ENCODE peak calls at places on chromosomes 3 and 15, in five cellular contexts. S, T, Y, N and G are unnamed samples.

GRCh38 chr3:57261929-57262328 is 30.6 kb downstream of the ASB14 start:
- DNase-seq in N (no peak), Y (no peak), T (no peak), S (no peak), G (no peak)

GRCh38 chr3:12409625-12410596 is 74.4 kb upstream of the TSEN2 start:
- DNase-seq in T (no peak), Y (no peak), N (no peak), S (no peak), G (no peak)

GRCh38 chr15:43509002-43509922 is 8.1 kb upstream of the MAP1A start:
- DNase-seq in S (peak), N (peak), Y (peak), T (peak), G (no peak)

GRCh38 chr3:127396473-127396872 is 108.6 kb upstream of the PRR20G start:
- DNase-seq in Y (no peak), S (no peak), T (no peak), N (no peak), G (no peak)

GRCh38 chr3:50136714-50137405 is 18.3 kb upstream of the SEMA3F start:
- DNase-seq in T (no peak), N (no peak), Y (no peak), S (no peak), G (no peak)

GRCh38 chr15:89057506-89058133 is 30.6 kb upstream of the ABHD2 start:
- DNase-seq in N (peak), T (peak), S (peak), Y (peak), G (no peak)

GRCh38 chr3:194871143-194871863 is 185.6 kb downstream of the FAM43A start:
- DNase-seq in S (peak), N (peak), Y (peak), T (no peak), G (peak)

GRCh38 chr3:197615430-197615829 is 59.7 kb upstream of the BDH1 start:
- DNase-seq in Y (no peak), S (no peak), T (no peak), N (no peak), G (no peak)

GRCh38 chr15:49495993-49496747 is 73.1 kb downstream of the FGF7 start:
- DNase-seq in S (peak), Y (no peak), T (no peak), N (no peak), G (peak)

GRCh38 chr15:55016225-55016624 is 180.5 kb downstream of the RSL24D1 start:
- DNase-seq in S (no peak), Y (no peak), N (no peak), T (no peak), G (no peak)

GRCh38 chr3:56422316-56422715 is 46.0 kb downstream of the ERC2 start:
- DNase-seq in Y (no peak), S (no peak), T (no peak), N (no peak), G (no peak)

GRCh38 chr3:190458040-190458439 is 8.3 kb upstream of the TMEM207 start:
- DNase-seq in S (peak), N (no peak), T (no peak), Y (no peak), G (no peak)

GRCh38 chr3:69095636-69096035 is 10.9 kb downstream of the ARL6IP5 start:
- DNase-seq in S (no peak), Y (no peak), T (no peak), N (no peak), G (no peak)

GRCh38 chr3:39990532-39990931 is 181.1 kb downstream of the MYRIP start:
- DNase-seq in S (peak), N (no peak), T (no peak), Y (no peak), G (peak)
- TF ChIP-seq CTCF in S (peak), N (peak), T (no peak), Y (no peak), G (peak)

GRCh38 chr3:29307229-29307796 is 26.4 kb downstream of the RBMS3 start:
- DNase-seq in Y (no peak), N (no peak), T (no peak), S (no peak), G (no peak)

GRCh38 chr3:29313074-29313473 is 32.2 kb downstream of the RBMS3 start:
- DNase-seq in S (peak), Y (no peak), N (no peak), T (no peak), G (no peak)

GRCh38 chr3:29313981-29314726 is 33.3 kb downstream of the RBMS3 start:
- DNase-seq in N (no peak), S (peak), T (no peak), Y (no peak), G (no peak)

GRCh38 chr3:29311805-29312204 is 30.9 kb downstream of the RBMS3 start:
- DNase-seq in S (peak), Y (no peak), N (no peak), T (no peak), G (no peak)

DNA sequence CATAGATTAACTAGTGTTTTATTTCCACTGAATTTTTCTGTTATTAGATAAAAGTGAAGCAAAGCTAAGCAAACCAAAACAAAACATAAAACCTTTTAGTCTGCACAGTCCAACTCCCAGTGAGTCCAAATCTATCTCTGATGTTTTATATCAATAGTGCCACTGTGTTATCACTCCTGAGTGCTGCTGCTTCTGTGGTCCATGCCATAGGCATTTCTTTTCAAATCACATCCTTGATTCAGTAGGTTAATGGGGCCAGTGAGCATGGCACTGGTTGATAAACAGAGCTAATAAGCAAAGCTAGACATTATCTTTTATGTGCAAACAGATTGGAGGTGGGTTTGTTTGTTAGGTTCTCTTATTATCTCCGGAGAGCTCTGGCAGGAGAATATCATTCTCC is 30.0 kb downstream of the RBMS3 start:
- DNase-seq in N (no peak), Y (no peak), S (no peak), T (no peak), G (no peak)
- H3K4me3 ChIP-seq in N (no peak), Y (no peak), S (no peak), T (no peak), G (no peak)

GRCh38 chr3:147413712-147414325 is 4.7 kb downstream of the ZIC1 start:
- DNase-seq in N (no peak), T (no peak), Y (no peak), S (no peak), G (no peak)

GRCh38 chr3:147415337-147415736 is 6.2 kb downstream of the ZIC1 start:
- DNase-seq in T (no peak), N (no peak), S (no peak), Y (no peak), G (no peak)

GRCh38 chr3:147417896-147418295 is 8.7 kb downstream of the ZIC1 start:
- DNase-seq in N (no peak), Y (no peak), S (no peak), T (no peak), G (no peak)

GRCh38 chr3:147414369-147415135 is 5.4 kb downstream of the ZIC1 start:
- DNase-seq in S (no peak), N (no peak), Y (no peak), T (no peak), G (no peak)

GRCh38 chr3:147415819-147416218 is 6.7 kb downstream of the ZIC1 start:
- DNase-seq in T (no peak), S (no peak), Y (no peak), N (no peak), G (no peak)
- TF ChIP-seq CTCF in T (no peak), S (no peak), Y (no peak), N (no peak), G (peak)

DNA sequence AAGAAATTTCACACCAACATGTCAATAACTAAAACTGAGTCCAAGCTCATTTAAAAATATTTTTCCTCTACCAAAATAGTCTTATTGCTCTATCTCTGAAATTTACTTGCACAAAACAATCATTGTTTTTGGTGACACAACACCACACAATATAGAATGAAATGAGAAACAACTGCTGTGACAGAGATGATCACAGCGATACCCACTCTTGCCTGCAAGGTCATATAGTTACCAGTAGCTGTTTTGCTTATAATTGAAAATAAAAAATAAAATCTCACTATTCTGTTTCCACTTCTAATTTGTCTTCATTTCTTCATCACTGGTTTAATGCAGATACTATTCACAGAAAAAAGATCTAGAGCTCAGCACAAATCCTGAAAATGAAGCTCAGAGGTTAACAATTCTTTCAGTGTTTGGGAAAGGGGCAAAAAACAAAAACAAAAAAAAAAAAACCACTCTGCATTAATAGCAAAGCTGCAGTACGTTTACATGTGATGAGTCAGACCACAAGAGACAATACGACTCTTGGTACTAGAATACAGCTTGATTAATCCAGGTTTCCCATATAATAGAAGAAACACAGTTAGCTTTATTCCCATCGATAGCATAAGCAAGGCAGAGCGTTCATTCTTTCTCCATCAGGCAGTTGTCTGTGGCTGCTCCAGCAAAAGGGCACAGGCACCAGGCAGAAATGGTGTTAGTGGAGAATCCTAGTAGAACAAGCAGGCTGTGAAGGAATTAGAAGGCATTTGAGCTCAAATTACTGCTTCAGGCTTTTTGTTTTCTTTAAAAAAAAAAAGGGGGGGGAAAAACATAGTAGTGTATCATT is 794 bp downstream of the ANKRD28 start:
- DNase-seq in S (peak), Y (no peak), N (no peak), T (no peak), G (no peak)
- H3K4me3 ChIP-seq in S (peak), Y (peak), N (peak), T (peak), G (peak)

GRCh38 chr15:91973481-91973880 is 120.0 kb downstream of the SLCO3A1 start:
- DNase-seq in S (no peak), Y (no peak), T (no peak), N (no peak), G (no peak)

GRCh38 chr15:91968610-91969009 is 115.1 kb downstream of the SLCO3A1 start:
- DNase-seq in T (no peak), Y (no peak), S (no peak), N (no peak), G (no peak)

GRCh38 chr15:91967935-91968605 is 114.6 kb downstream of the SLCO3A1 start:
- DNase-seq in T (no peak), Y (no peak), N (no peak), S (peak), G (no peak)

GRCh38 chr15:91966181-91966552 is 112.7 kb downstream of the SLCO3A1 start:
- DNase-seq in T (no peak), S (no peak), N (no peak), Y (no peak), G (no peak)

DNA sequence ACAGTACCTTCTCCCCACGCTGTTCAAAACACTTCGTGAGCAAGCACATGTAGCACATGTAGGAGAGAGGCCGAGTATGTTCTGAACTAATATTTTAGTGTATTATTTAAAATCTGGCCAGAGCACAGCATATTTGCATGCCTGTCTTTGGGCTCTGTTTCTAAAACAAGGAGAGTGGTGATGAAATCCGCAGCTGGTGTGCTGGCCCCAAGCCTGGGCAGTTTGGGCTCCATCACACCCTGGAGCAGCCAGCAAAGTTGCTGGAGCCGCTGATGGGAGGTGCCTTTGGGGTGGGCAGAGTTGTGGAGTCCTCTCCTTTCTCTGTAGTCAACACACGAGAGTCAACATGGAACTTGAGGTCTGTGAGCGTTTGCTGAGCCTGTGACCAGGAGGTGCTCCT is 116.6 kb downstream of the SLCO3A1 start:
- DNase-seq in Y (peak), N (peak), T (peak), S (peak), G (no peak)
- TF ChIP-seq CTCF in Y (no peak), N (no peak), T (no peak), S (no peak), G (no peak)

DNA sequence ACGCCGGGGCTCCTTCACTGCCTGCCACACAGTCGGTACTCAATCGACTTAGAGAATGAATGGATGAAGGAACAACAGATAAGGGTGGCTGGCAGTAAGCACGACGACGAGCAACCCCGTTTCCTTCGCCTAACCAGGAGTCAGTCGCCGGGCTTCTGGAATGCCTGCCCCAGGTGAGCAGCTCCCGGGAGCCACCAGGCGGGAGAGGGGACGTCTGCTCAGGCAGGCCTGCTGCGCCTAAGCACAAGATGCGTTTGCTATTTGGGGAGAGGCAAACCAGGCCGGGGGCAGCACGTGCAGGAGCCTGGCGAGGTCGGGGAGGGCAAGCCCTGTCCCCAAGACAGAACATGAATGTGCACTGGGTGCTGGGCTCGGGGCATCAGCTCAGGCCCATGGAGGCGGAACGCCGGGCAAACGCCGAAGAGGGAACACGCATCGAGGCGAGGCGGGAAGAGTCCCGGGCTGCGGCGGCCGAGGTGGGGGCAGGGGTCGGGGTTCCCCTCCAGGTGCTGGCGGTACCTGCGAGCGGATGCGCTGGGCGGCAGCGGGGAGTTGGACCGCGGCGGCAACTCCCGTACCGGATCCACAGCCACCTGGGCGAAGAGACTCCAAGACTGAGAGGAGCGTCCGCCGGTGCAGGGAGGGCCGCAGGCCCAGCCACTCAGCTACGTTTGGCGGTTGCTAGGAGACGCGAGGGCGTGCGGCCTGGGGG is at the start of gene CFAP92:
- DNase-seq in T (peak), N (peak), S (peak), Y (peak), G (no peak)
- H3K4me3 ChIP-seq in T (peak), N (peak), S (peak), Y (peak), G (peak)

GRCh38 chr3:44321335-44321734 is 17.2 kb upstream of the TCAIM start:
- DNase-seq in Y (no peak), N (no peak), S (no peak), T (no peak), G (no peak)

GRCh38 chr3:44323341-44323955 is 15.1 kb upstream of the TCAIM start:
- DNase-seq in T (peak), Y (peak), N (peak), S (peak), G (peak)

GRCh38 chr3:44318929-44319328 is 19.6 kb upstream of the TCAIM start:
- DNase-seq in N (no peak), S (no peak), T (no peak), Y (no peak), G (no peak)
- TF ChIP-seq CTCF in N (no peak), S (no peak), T (no peak), Y (no peak), G (no peak)

DNA sequence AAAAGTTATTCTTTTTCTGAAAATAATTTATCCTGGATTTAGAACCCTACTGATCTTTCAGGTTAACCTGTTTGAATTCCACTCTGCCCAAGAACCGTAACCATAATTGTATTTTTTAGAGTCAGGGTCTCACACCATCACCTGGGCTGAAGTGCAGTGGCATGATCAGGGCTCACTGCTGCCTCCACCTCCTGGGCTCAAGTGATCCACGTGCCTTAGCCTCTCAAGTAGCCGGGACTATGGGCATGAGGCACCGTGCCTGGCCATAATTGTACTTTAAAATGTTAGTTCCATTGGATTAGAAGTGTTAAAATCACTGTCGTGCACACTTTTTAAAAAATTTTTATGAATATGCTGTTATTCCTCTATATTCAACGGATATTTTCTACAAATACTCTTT is 1.0 kb upstream of the MTMR10 start:
- DNase-seq in S (no peak), T (no peak), Y (no peak), N (no peak), G (no peak)
- H3K4me3 ChIP-seq in S (peak), T (peak), Y (no peak), N (peak), G (no peak)